ENCODE peak calls at places on chromosomes 16 and 17, in seven cellular contexts. P is stimulated activated CD8-positive, alpha-beta memory T cell treated with anti-CD3 and anti-CD28 coated beads, Interleukin-12 subunit alpha, Interleukin-12 subunit beta, amount 100 ng/mL, for 1 hour; U is Peyer's patch; S is HS-5; N is breast epithelium; B is glutamatergic neuron; E is non-pigmented ciliary epithelial cell. A is an unnamed sample.

GRCh38 chr17:44878627-44879221 is 20.5 kb downstream of the EFTUD2 start:
- DNase-seq in P (no peak), U (peak), S (no peak), N (no peak), B (peak), E (no peak), A (no peak)

GRCh38 chr17:72778161-72779151 is 314.0 kb downstream of the SLC39A11 start:
- DNase-seq in P (no peak), U (no peak), S (no peak), N (no peak), B (peak), E (no peak), A (no peak)

GRCh38 chr16:69179255-69180010 is 7.5 kb upstream of the SNTB2 start:
- DNase-seq in P (no peak), U (peak), S (no peak), N (peak), B (no peak), E (no peak), A (peak)

GRCh38 chr17:34582901-34583245 is 3.5 kb downstream of the TMEM132E start:
- DNase-seq in P (no peak), U (no peak), S (no peak), N (no peak), B (no peak), E (no peak), A (no peak)

GRCh38 chr16:75287708-75288107 is 36.3 kb upstream of the BCAR1 start:
- DNase-seq in P (no peak), U (peak), S (no peak), N (no peak), B (no peak), E (no peak), A (no peak)

GRCh38 chr16:87610026-87610425 is 7.7 kb downstream of the JPH3 start:
- DNase-seq in P (no peak), U (no peak), S (no peak), N (no peak), B (no peak), E (no peak), A (no peak)

GRCh38 chr16:26729917-26730541 is 336.7 kb upstream of the C16orf82 start:
- DNase-seq in P (no peak), U (no peak), S (no peak), N (no peak), B (no peak), E (no peak), A (no peak)

GRCh38 chr16:13136896-13137295 is 235.5 kb downstream of the SHISA9 start:
- DNase-seq in P (no peak), U (no peak), S (no peak), N (peak), B (no peak), E (no peak), A (no peak)

GRCh38 chr17:79775635-79776034 is 2.3 kb upstream of the CBX2 start:
- DNase-seq in P (no peak), U (no peak), S (no peak), N (no peak), B (no peak), E (no peak), A (no peak)

GRCh38 chr17:42354956-42355843 is 33.0 kb downstream of the STAT3 start:
- DNase-seq in P (no peak), U (no peak), S (no peak), N (no peak), B (no peak), E (no peak), A (no peak)

GRCh38 chr16:85462405-85463227 is 150.5 kb upstream of the GSE1 start:
- DNase-seq in P (no peak), U (no peak), S (no peak), N (no peak), B (peak), E (no peak), A (no peak)